ENCODE peak calls at places on chromosomes 7 and 10, in five cellular contexts. A is pancreas; M is CD8-positive, alpha-beta T cell; Z is GM23338; K is AG04450. H is an unnamed sample.
A peak's percentile ranks its signal among the peaks of the same experiment; 100 is the strongest.

GRCh38 chr10:27625452-27626345 is 119.9 kb downstream of the MKX start:
- DNase-seq in A (no peak), M (no peak), Z (peak; percentile 47), K (no peak), H (no peak)

GRCh38 chr7:20698469-20698868 is 83.0 kb downstream of the ABCB5 start:
- DNase-seq in A (no peak), M (no peak), Z (no peak), K (no peak), H (no peak)

GRCh38 chr10:34697366-34698247 is 117.5 kb downstream of the PARD3 start:
- DNase-seq in A (no peak), M (no peak), Z (no peak), K (no peak), H (no peak)

GRCh38 chr10:117449636-117450035 is 74.4 kb upstream of the PDZD8 start:
- DNase-seq in A (no peak), M (no peak), Z (peak; percentile 40), K (no peak), H (no peak)

GRCh38 chr10:103632247-103632642 is 138.7 kb downstream of the NEURL1 start:
- DNase-seq in A (no peak), M (no peak), Z (no peak), K (no peak), H (no peak)

GRCh38 chr10:70600512-70601395 is 1.8 kb downstream of the PRF1 start:
- DNase-seq in A (no peak), M (no peak), Z (no peak), K (no peak), H (no peak)

GRCh38 chr10:121425623-121426022 is 172.6 kb downstream of the FGFR2 start:
- DNase-seq in A (no peak), M (no peak), Z (no peak), K (no peak), H (no peak)

GRCh38 chr7:20064974-20065862 is 152.0 kb downstream of the MACC1 start:
- DNase-seq in A (no peak), M (no peak), Z (no peak), K (peak; percentile 8), H (no peak)

GRCh38 chr7:129144095-129144833 is at the start of gene TSPAN33:
- DNase-seq in A (peak; percentile 93), M (peak; percentile 69), Z (peak; percentile 96), K (no peak), H (peak; percentile 17)

GRCh38 chr7:54145716-54146115 is 396.5 kb upstream of the VSTM2A start:
- DNase-seq in A (no peak), M (no peak), Z (peak; percentile 32), K (no peak), H (no peak)

GRCh38 chr7:50141854-50142253 is 48.8 kb upstream of the ZPBP start:
- DNase-seq in A (no peak), M (no peak), Z (peak; percentile 18), K (no peak), H (no peak)

GRCh38 chr10:119118231-119118630 is 14.3 kb downstream of the DENND10 start:
- DNase-seq in A (peak; percentile 5), M (no peak), Z (no peak), K (no peak), H (no peak)

GRCh38 chr7:92135490-92135889 is 1.2 kb upstream of the CYP51A1 start:
- DNase-seq in A (no peak), M (no peak), Z (peak; percentile 10), K (no peak), H (no peak)

GRCh38 chr10:101330236-101331225 is 23.4 kb upstream of the BTRC start:
- DNase-seq in A (no peak), M (no peak), Z (no peak), K (peak; percentile 15), H (no peak)
- H3K4me3 ChIP-seq in A (no peak overlapping the region), M (no peak overlapping the region), Z (no peak overlapping the region), K (no peak overlapping the region), H (no peak overlapping the region)

GRCh38 chr10:89555688-89556445 is 20.5 kb upstream of the SLC16A12 start:
- DNase-seq in A (no peak), M (no peak), Z (peak; percentile 34), K (no peak), H (no peak)
- TF ChIP-seq CTCF in A (no peak), M (no peak), Z (peak; percentile 59), K (peak; percentile 16), H (no peak)

GRCh38 chr7:78191475-78192079 is 393.0 kb downstream of the PHTF2 start:
- DNase-seq in A (no peak), M (no peak), Z (no peak), K (no peak), H (no peak)

GRCh38 chr7:78197447-78197846 is 398.9 kb downstream of the PHTF2 start:
- DNase-seq in A (no peak), M (no peak), Z (no peak), K (no peak), H (peak; percentile 40)

GRCh38 chr7:78194609-78195008 is 396.0 kb downstream of the PHTF2 start:
- DNase-seq in A (no peak), M (no peak), Z (no peak), K (no peak), H (no peak)

GRCh38 chr7:78198756-78199155 is 400.2 kb downstream of the PHTF2 start:
- DNase-seq in A (no peak), M (no peak), Z (no peak), K (no peak), H (peak; percentile 46)

GRCh38 chr7:78195281-78195680 is 396.7 kb downstream of the PHTF2 start:
- DNase-seq in A (no peak), M (no peak), Z (no peak), K (no peak), H (no peak)
- H3K27me3 ChIP-seq in A (no peaks in the 10 kb centered on the region), M (no peaks in the 10 kb centered on the region), Z (no peaks in the 10 kb centered on the region), K (no peaks in the 10 kb centered on the region), H (no peaks in the 10 kb centered on the region)

GRCh38 chr7:105857009-105857952 is 19.1 kb downstream of the ATXN7L1 start:
- DNase-seq in A (no peak), M (no peak), Z (no peak), K (no peak), H (no peak)

GRCh38 chr7:105854516-105854915 is 21.9 kb downstream of the ATXN7L1 start:
- DNase-seq in A (no peak), M (no peak), Z (no peak), K (no peak), H (no peak)

GRCh38 chr7:105851064-105851463 is 25.3 kb downstream of the ATXN7L1 start:
- DNase-seq in A (no peak), M (no peak), Z (no peak), K (no peak), H (no peak)

GRCh38 chr7:105849122-105849855 is 27.1 kb downstream of the ATXN7L1 start:
- DNase-seq in A (no peak), M (peak; percentile 71), Z (peak; percentile 90), K (no peak), H (no peak)

DNA sequence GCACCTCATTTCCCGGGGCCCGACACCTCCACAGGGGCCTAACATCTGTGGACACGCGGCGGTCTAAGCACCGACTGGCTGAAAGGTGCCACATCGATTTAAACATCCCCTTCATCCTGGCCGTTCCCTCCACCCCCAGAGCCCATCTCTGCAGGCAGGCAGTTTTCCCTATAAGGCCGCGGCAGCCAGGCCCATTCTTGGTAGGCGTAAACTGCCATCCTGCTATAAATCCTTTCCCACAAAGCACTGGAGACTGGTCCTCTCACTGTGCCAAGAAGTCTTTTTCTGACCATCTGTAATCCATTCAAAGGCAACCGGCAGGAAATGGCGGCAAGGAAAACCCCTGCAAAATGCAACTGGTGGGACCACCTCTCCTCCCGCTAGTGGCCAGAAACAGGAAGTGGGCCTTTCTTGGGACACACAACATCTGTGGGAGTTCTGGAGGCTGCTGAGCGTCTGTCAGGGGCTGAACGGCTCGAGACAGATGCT is 22.4 kb downstream of the ATXN7L1 start:
- DNase-seq in A (no peak), M (no peak), Z (peak; percentile 56), K (no peak), H (no peak)
- H3K4me3 ChIP-seq in A (no peak overlapping the region), M (no peak overlapping the region), Z (no peak overlapping the region), K (no peak overlapping the region), H (no peak overlapping the region)

H was measured in BJ.